ENCODE peak calls at places on chromosomes 7 and 10, in six cellular contexts. One of them, this sample, is unnamed.

GRCh38 chr7:38411404-38411803 is 138.0 kb upstream of the TARP start:
- DNase-seq in activated CD4-positive, alpha-beta T cell treated with anti-CD3 and anti-CD28 coated beads for 48 hours: peak
- DNase-seq in vagina: no peak
- DNase-seq in NCI-H1694: no peak
- DNase-seq in fibroblast of pulmonary artery: peak
- DNase-seq in naive thymus-derived CD8-positive, alpha-beta T cell: no peak
- DNase-seq in this sample: no peak

GRCh38 chr10:127150136-127150535 is 46.3 kb downstream of the INSYN2A start:
- DNase-seq in activated CD4-positive, alpha-beta T cell treated with anti-CD3 and anti-CD28 coated beads for 48 hours: no peak
- DNase-seq in vagina: no peak
- DNase-seq in NCI-H1694: no peak
- DNase-seq in fibroblast of pulmonary artery: no peak
- DNase-seq in naive thymus-derived CD8-positive, alpha-beta T cell: no peak
- DNase-seq in this sample: peak

GRCh38 chr10:112026438-112026837 is 157.1 kb downstream of the GPAM start:
- DNase-seq in activated CD4-positive, alpha-beta T cell treated with anti-CD3 and anti-CD28 coated beads for 48 hours: no peak
- DNase-seq in vagina: no peak
- DNase-seq in NCI-H1694: no peak
- DNase-seq in fibroblast of pulmonary artery: no peak
- DNase-seq in naive thymus-derived CD8-positive, alpha-beta T cell: no peak
- DNase-seq in this sample: no peak

GRCh38 chr10:14507156-14507555 is 176.4 kb upstream of the FRMD4A start:
- DNase-seq in activated CD4-positive, alpha-beta T cell treated with anti-CD3 and anti-CD28 coated beads for 48 hours: peak
- DNase-seq in vagina: no peak
- DNase-seq in NCI-H1694: no peak
- DNase-seq in fibroblast of pulmonary artery: no peak
- DNase-seq in naive thymus-derived CD8-positive, alpha-beta T cell: peak
- DNase-seq in this sample: no peak

GRCh38 chr10:114375082-114375481 is 29.2 kb downstream of the AFAP1L2 start:
- DNase-seq in activated CD4-positive, alpha-beta T cell treated with anti-CD3 and anti-CD28 coated beads for 48 hours: no peak
- DNase-seq in vagina: no peak
- DNase-seq in NCI-H1694: no peak
- DNase-seq in fibroblast of pulmonary artery: peak
- DNase-seq in naive thymus-derived CD8-positive, alpha-beta T cell: no peak
- DNase-seq in this sample: peak

GRCh38 chr7:37674534-37674933 is 9.0 kb upstream of the GPR141 start:
- DNase-seq in activated CD4-positive, alpha-beta T cell treated with anti-CD3 and anti-CD28 coated beads for 48 hours: no peak
- DNase-seq in vagina: no peak
- DNase-seq in NCI-H1694: no peak
- DNase-seq in fibroblast of pulmonary artery: no peak
- DNase-seq in naive thymus-derived CD8-positive, alpha-beta T cell: no peak
- DNase-seq in this sample: no peak

GRCh38 chr7:90736968-90737939 is 141.1 kb downstream of the CDK14 start:
- DNase-seq in activated CD4-positive, alpha-beta T cell treated with anti-CD3 and anti-CD28 coated beads for 48 hours: no peak
- DNase-seq in vagina: no peak
- DNase-seq in NCI-H1694: no peak
- DNase-seq in fibroblast of pulmonary artery: no peak
- DNase-seq in naive thymus-derived CD8-positive, alpha-beta T cell: no peak
- DNase-seq in this sample: no peak

GRCh38 chr10:126425473-126426065 is 37.3 kb upstream of the ADAM12 start:
- DNase-seq in activated CD4-positive, alpha-beta T cell treated with anti-CD3 and anti-CD28 coated beads for 48 hours: no peak
- DNase-seq in vagina: no peak
- DNase-seq in NCI-H1694: no peak
- DNase-seq in fibroblast of pulmonary artery: no peak
- DNase-seq in naive thymus-derived CD8-positive, alpha-beta T cell: no peak
- DNase-seq in this sample: no peak

GRCh38 chr7:131071786-131072504 is 255.7 kb upstream of the MKLN1 start:
- DNase-seq in activated CD4-positive, alpha-beta T cell treated with anti-CD3 and anti-CD28 coated beads for 48 hours: no peak
- DNase-seq in vagina: no peak
- DNase-seq in NCI-H1694: no peak
- DNase-seq in fibroblast of pulmonary artery: peak
- DNase-seq in naive thymus-derived CD8-positive, alpha-beta T cell: no peak
- DNase-seq in this sample: peak

GRCh38 chr10:99619090-99619800 is 994 bp downstream of the SLC25A28 start:
- DNase-seq in activated CD4-positive, alpha-beta T cell treated with anti-CD3 and anti-CD28 coated beads for 48 hours: no peak
- DNase-seq in vagina: no peak
- DNase-seq in NCI-H1694: no peak
- DNase-seq in fibroblast of pulmonary artery: peak
- DNase-seq in naive thymus-derived CD8-positive, alpha-beta T cell: no peak
- DNase-seq in this sample: peak